ENCODE peak calls at places on chromosomes 5 and 9, in seven cellular contexts. C is cardiac muscle cell, H is pancreas, R is HCT116, U is IMR-90, N is fibroblast of lung, I is psoas muscle. Q is an unnamed sample.

GRCh38 chr9:110977259-110977709 is 61.0 kb downstream of the LPAR1 start:
- DNase-seq in C (no peak), H (peak; percentile 58), R (peak; percentile 79), U (peak; percentile 91), N (peak; percentile 93), I (no peak), Q (peak; percentile 97)

GRCh38 chr5:61525573-61526142 is 193.6 kb downstream of the ZSWIM6 start:
- DNase-seq in C (no peak), H (no peak), R (no peak), U (peak; percentile 7), N (no peak), I (no peak), Q (peak; percentile 63)

GRCh38 chr5:1075555-1075881 is 36.3 kb downstream of the SLC12A7 start:
- DNase-seq in C (no peak), H (no peak), R (no peak), U (no peak), N (no peak), I (no peak), Q (no peak)

GRCh38 chr9:127187231-127187956 is 65.0 kb upstream of the ANGPTL2 start:
- DNase-seq in C (no peak), H (no peak), R (peak; percentile 48), U (peak; percentile 99), N (peak; percentile 99), I (peak; percentile 83), Q (peak; percentile 96)

GRCh38 chr5:107669543-107670027 is 1.2 kb downstream of the EFNA5 start:
- DNase-seq in C (peak; percentile 63), H (peak; percentile 66), R (no peak), U (peak; percentile 2), N (peak; percentile 45), I (no peak), Q (no peak)

GRCh38 chr5:154677921-154678320 is 77.3 kb upstream of the LARP1 start:
- DNase-seq in C (peak; percentile 35), H (no peak), R (no peak), U (peak; percentile 19), N (no peak), I (no peak), Q (peak; percentile 74)

GRCh38 chr5:61941637-61942036 is 364.4 kb upstream of the KIF2A start:
- DNase-seq in C (no peak), H (no peak), R (no peak), U (no peak), N (no peak), I (no peak), Q (no peak)

GRCh38 chr5:1931590-1932138 is 48.9 kb upstream of the IRX4 start:
- DNase-seq in C (peak; percentile 69), H (peak; percentile 89), R (no peak), U (no peak), N (no peak), I (no peak), Q (no peak)

GRCh38 chr5:148962761-148963324 is 100.0 kb downstream of the SH3TC2 start:
- DNase-seq in C (no peak), H (no peak), R (no peak), U (no peak), N (no peak), I (no peak), Q (no peak)

GRCh38 chr5:112253478-112254250 is 165.4 kb downstream of the EPB41L4A start:
- DNase-seq in C (no peak), H (no peak), R (no peak), U (no peak), N (no peak), I (peak; percentile 70), Q (peak; percentile 89)

GRCh38 chr9:107020040-107020530 is 157.1 kb downstream of the ZNF462 start:
- DNase-seq in C (peak; percentile 21), H (no peak), R (no peak), U (peak; percentile 96), N (peak; percentile 96), I (no peak), Q (peak; percentile 55)

GRCh38 chr9:134408939-134409737 is 82.9 kb downstream of the RXRA start:
- DNase-seq in C (no peak), H (no peak), R (no peak), U (no peak), N (no peak), I (peak; percentile 73), Q (no peak)
- H3K36me3 ChIP-seq in C (no peaks in the 10 kb centered on the region), H (no peaks in the 10 kb centered on the region), R (no peaks in the 10 kb centered on the region), U (peaks cover 16% of the 10 kb centered on the region), N (peaks cover 1% of the 10 kb centered on the region), I (no peaks in the 10 kb centered on the region), Q (peaks cover 36% of the 10 kb centered on the region)

GRCh38 chr5:56585973-56586740 is 229.2 kb upstream of the MAP3K1 start:
- DNase-seq in C (peak; percentile 41), H (no peak), R (no peak), U (peak; percentile 10), N (peak; percentile 43), I (peak; percentile 59), Q (no peak)
- H3K4me3 ChIP-seq in C (no peak overlapping the region), H (no peak overlapping the region), R (no peak overlapping the region), U (no peak overlapping the region), N (no peak overlapping the region), I (peak overlapping the region; percentile 22), Q (no peak overlapping the region)

GRCh38 chr9:89605181-89606048 is 603 bp downstream of the GADD45G start:
- DNase-seq in C (peak; percentile 69), H (peak; percentile 79), R (no peak), U (peak; percentile 19), N (peak; percentile 39), I (peak; percentile 78), Q (peak; percentile 28)

GRCh38 chr9:89601856-89602562 is 2.8 kb upstream of the GADD45G start:
- DNase-seq in C (no peak), H (no peak), R (no peak), U (no peak), N (no peak), I (no peak), Q (no peak)

GRCh38 chr9:89602978-89603628 is 1.7 kb upstream of the GADD45G start:
- DNase-seq in C (peak; percentile 95), H (peak; percentile 97), R (peak; percentile 74), U (peak; percentile 67), N (peak; percentile 82), I (peak; percentile 94), Q (peak; percentile 74)

GRCh38 chr9:89604463-89605180 is at the start of gene GADD45G:
- DNase-seq in C (peak; percentile 94), H (peak; percentile 92), R (no peak), U (peak; percentile 61), N (peak; percentile 81), I (peak; percentile 94), Q (peak; percentile 67)

DNA sequence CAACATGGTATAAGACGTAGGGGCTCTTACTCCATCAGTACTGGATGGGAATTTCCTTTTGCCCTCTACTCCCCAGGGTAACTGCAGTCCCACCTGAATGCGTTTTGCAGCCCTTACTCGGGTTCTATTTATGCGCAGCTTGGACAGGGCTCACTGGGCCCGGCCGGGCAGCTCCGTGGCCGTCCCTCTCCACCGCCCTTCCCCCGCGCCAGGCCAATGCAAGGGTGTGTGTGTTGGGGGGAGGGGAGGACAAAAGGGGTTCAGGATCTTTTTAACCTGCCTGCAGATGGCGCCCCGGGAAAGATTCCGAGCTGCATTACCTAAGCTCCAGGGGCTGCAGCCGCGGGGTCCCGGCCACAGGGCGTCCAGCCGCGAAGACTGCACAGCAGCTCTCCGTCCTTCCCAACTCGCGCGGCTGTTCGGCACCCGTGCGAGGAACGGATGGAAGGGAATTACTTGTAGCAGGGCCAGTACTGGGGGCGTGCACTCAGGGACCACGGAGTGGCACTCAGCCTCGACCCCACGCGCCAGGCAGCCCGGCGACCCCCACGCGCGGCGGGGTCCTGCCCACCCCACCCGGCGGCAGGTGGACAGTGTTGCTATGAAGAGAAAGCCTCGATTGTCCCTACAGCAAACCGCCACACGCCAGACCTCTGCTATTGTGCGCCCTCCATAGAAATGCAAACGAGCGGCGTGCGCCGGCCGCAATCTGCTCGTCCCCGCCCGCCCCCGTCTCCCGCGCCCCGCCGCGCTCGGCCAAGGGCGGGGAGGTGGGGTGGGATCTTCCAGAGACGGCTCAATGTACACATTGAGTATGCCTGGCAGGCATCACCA is 966 bp upstream of the GADD45G start:
- DNase-seq in C (peak; percentile 94), H (peak; percentile 85), R (no peak), U (peak; percentile 11), N (peak; percentile 40), I (peak; percentile 86), Q (peak; percentile 20)
- TF ChIP-seq CTCF in C (peak; percentile 36), H (no peak), R (peak; percentile 43), U (peak; percentile 28), N (no peak), I (peak; percentile 37), Q (peak; percentile 55)

DNA sequence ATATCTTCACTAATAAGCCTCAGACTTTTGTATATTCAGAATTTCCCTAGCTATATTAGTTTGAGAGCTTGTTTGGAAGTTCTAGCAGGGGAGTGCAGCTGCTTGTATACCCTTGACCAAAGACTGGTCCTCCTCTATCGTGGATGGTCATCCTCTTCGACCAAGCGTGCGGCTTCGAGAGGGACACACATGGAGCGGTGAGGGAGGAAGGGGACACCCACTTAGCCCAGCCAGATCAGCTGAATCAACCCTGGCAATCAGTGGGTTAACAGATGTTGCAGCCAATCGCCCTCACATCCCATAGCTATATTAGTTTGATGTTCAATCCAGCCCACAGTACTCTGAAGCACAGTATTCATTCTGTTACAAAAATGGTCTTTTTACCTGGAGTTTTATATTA is 3.2 kb downstream of the CAVIN4 start:
- DNase-seq in C (no peak), H (no peak), R (no peak), U (no peak), N (no peak), I (no peak), Q (no peak)
- H3K36me3 ChIP-seq in C (no peaks in the 10 kb centered on the region), H (no peaks in the 10 kb centered on the region), R (no peaks in the 10 kb centered on the region), U (no peaks in the 10 kb centered on the region), N (no peaks in the 10 kb centered on the region), I (no peaks in the 10 kb centered on the region), Q (no peaks in the 10 kb centered on the region)

GRCh38 chr9:92486371-92486770 is 4.1 kb upstream of the ASPN start:
- DNase-seq in C (no peak), H (no peak), R (no peak), U (no peak), N (no peak), I (no peak), Q (no peak)

GRCh38 chr9:92493741-92494387 is 11.6 kb upstream of the ASPN start:
- DNase-seq in C (no peak), H (no peak), R (no peak), U (no peak), N (no peak), I (no peak), Q (no peak)

GRCh38 chr9:92484563-92484962 is 2.3 kb upstream of the ASPN start:
- DNase-seq in C (no peak), H (no peak), R (no peak), U (no peak), N (no peak), I (no peak), Q (no peak)

GRCh38 chr9:92492781-92493401 is 10.6 kb upstream of the ASPN start:
- DNase-seq in C (peak; percentile 31), H (no peak), R (no peak), U (no peak), N (no peak), I (no peak), Q (no peak)

DNA sequence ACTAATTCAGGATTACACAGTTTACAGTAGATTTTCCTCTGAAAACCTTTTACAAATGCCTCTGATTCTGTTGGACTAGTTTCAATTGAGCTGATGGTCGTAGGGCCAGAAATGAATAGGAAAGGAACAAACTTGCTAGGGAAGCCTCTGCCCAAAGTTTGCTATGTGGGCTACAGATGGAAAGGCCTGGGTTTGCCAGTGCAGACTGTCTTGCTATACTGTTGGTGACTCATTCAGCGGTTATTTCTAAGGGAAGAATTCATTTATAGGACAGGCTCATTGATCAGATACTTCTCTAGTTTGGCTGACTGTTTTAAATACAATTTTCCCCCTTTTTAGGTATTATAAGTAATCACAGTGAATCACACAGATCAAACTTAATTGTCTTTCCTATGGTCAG is 6.9 kb upstream of the ASPN start:
- DNase-seq in C (no peak), H (no peak), R (no peak), U (peak; percentile 62), N (peak; percentile 48), I (no peak), Q (peak; percentile 31)
- H3K4me3 ChIP-seq in C (no peak overlapping the region), H (no peak overlapping the region), R (no peak overlapping the region), U (no peak overlapping the region), N (no peak overlapping the region), I (no peak overlapping the region), Q (no peak overlapping the region)